ENCODE peak calls at places on chromosome 2, in seven cellular contexts. W is heart left ventricle; Y is OCI-LY7; I is transverse colon; T is fibroblast of lung; Q is cardiac muscle cell; F is CD4-positive, CD25-positive, alpha-beta regulatory T cell. K is an unnamed sample. For H3K4me1 and H3K9me3, the result is how much of the 10 kb centered on the place peaks cover.

GRCh38 chr2:176227874-176228273 is 39.4 kb downstream of the HOXD1 start:
- DNase-seq in W (no peak), T (no peak), Y (no peak), I (no peak), F (no peak), Q (no peak), K (no peak)

GRCh38 chr2:208042041-208042440 is 16.7 kb upstream of the PLEKHM3 start:
- DNase-seq in F (no peak), T (peak), W (no peak), Q (peak), Y (no peak), I (peak), K (no peak)

GRCh38 chr2:159706385-159706980 is 5.8 kb upstream of the MARCHF7 start:
- DNase-seq in T (peak), I (no peak), F (no peak), W (no peak), Q (peak), Y (no peak), K (no peak)

GRCh38 chr2:89000235-89000634 is 308.8 kb downstream of the RPIA start:
- DNase-seq in I (no peak), Y (no peak), F (no peak), Q (no peak), W (no peak), T (no peak), K (no peak)

GRCh38 chr2:189579585-189579984 is 1.0 kb downstream of the SLC40A1 start:
- DNase-seq in T (peak), F (no peak), Y (no peak), W (no peak), I (no peak), Q (peak), K (no peak)

GRCh38 chr2:58448065-58448507 is 207.0 kb upstream of the FANCL start:
- DNase-seq in T (peak), F (no peak), W (peak), Y (peak), I (peak), Q (peak), K (no peak)

GRCh38 chr2:24971300-24971549 is 530 bp downstream of the DNAJC27 start:
- DNase-seq in T (no peak), Q (no peak), I (no peak), Y (no peak), W (no peak), F (no peak), K (no peak)

GRCh38 chr2:158782616-158783015 is 12.5 kb upstream of the DAPL1 start:
- DNase-seq in F (no peak), Y (no peak), W (no peak), T (no peak), Q (no peak), I (no peak), K (no peak)

GRCh38 chr2:189015378-189015777 is 41.2 kb downstream of the COL3A1 start:
- DNase-seq in T (no peak), F (no peak), Y (no peak), Q (peak), W (no peak), I (no peak), K (no peak)

GRCh38 chr2:26631815-26632214 is 9.4 kb downstream of the CIB4 start:
- DNase-seq in Q (no peak), Y (no peak), F (no peak), T (no peak), W (no peak), I (no peak), K (no peak)

GRCh38 chr2:214127178-214127970 is 283.5 kb upstream of the VWC2L start:
- DNase-seq in T (peak), Y (no peak), Q (peak), W (no peak), I (no peak), F (no peak), K (no peak)

GRCh38 chr2:145254291-145254690 is 734.4 kb upstream of the ZEB2 start:
- DNase-seq in F (no peak), Y (no peak), I (no peak), W (no peak), Q (no peak), T (no peak), K (no peak)

GRCh38 chr2:96870631-96871255 is 863 bp upstream of the SEMA4C start:
- DNase-seq in Q (no peak), F (peak), W (no peak), I (peak), T (no peak), Y (no peak), K (peak)

GRCh38 chr2:16587629-16588028 is 78.0 kb downstream of the CYRIA start:
- DNase-seq in F (no peak), Y (no peak), T (no peak), W (no peak), Q (no peak), I (no peak), K (no peak)

GRCh38 chr2:207802650-207803049 is 32.9 kb upstream of the FZD5 start:
- DNase-seq in F (no peak), Q (no peak), W (no peak), Y (no peak), I (peak), T (no peak), K (no peak)

GRCh38 chr2:74648009-74648443 is at the start of gene M1AP:
- DNase-seq in T (no peak), Q (no peak), F (no peak), I (no peak), Y (no peak), W (no peak), K (no peak)

GRCh38 chr2:166158546-166158945 is 30.7 kb upstream of the SCN1A start:
- DNase-seq in I (no peak), T (peak), Y (no peak), Q (no peak), W (no peak), F (no peak), K (no peak)

GRCh38 chr2:127698553-127699355 is 2.5 kb upstream of the SFT2D3 start:
- DNase-seq in Q (no peak), Y (no peak), F (no peak), I (no peak), T (no peak), W (no peak), K (no peak)

GRCh38 chr2:183951636-183952035 is 646.7 kb upstream of the ZNF804A start:
- DNase-seq in I (no peak), F (no peak), T (peak), Q (no peak), W (no peak), Y (no peak), K (no peak)

DNA sequence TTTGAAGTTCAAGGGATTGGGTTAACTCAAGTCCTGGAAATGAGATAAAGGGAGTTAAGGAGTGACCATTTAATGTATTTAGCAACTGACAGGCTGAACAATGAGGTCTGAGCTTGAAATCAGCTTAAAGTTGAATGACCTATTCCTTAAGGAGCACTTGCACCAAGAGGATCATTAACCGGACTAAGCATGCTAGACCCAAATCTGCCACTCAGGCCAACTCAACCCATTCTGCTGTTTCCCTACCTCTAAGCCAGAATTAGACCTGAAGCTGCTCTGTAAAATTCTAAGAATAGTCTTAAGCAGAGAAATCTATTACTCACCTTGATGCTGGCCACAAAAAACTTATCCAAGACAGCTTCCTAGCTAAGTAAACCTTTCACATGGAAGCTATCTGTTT is 59.8 kb downstream of the SPRED2 start:
- DNase-seq in T (no peak), F (no peak), Q (no peak), Y (no peak), W (no peak), I (no peak), K (no peak)
- H3K27ac ChIP-seq in T (no peak), F (no peak), Q (no peak), Y (no peak), W (no peak), I (no peak), K (no peak)

DNA sequence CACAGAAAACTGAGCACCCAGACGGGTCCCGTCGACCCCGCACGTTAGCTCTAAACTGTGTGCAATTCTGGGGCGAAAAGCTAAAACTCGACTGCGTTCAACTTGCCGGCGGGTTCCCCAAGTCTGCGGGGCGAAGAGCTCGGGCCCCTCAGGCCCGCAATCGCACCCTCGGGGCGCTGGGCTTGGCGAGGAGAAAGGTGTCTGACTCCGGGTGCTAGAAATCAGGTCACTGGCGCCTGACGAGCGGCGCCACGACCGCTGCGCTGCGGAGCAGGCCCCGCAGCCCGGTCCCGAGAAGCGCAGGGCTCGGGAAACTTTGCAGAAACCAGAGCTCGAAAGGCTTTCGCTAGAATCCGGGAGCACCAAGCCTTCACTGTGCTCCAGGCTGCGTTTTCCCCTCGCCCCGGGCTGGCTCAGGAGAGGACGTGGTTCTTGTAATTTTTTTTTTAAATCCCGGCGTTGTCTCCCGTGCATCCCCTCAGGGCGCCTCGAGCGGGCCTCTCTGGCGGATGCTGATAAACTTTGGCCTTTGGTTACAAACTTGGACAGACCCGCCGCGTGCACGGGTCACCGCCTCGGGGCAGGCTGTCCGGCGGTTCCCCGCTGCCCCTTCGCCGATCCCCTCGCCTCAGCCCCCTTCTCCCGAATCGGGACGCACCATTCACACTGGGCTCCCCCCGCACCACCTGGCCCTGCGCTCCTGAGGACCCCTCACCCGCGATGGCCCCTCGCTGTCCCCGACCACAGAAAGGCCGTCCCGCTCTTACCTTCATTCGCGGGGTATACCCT is 519 bp downstream of the EPHA4 start:
- DNase-seq in Y (no peak), T (peak), W (peak), I (peak), F (peak), Q (peak), K (peak)
- H3K4me1 ChIP-seq in Y (under half), T (under half), W (under half), I (under half), F (under half), Q (under half), K (half or more)

DNA sequence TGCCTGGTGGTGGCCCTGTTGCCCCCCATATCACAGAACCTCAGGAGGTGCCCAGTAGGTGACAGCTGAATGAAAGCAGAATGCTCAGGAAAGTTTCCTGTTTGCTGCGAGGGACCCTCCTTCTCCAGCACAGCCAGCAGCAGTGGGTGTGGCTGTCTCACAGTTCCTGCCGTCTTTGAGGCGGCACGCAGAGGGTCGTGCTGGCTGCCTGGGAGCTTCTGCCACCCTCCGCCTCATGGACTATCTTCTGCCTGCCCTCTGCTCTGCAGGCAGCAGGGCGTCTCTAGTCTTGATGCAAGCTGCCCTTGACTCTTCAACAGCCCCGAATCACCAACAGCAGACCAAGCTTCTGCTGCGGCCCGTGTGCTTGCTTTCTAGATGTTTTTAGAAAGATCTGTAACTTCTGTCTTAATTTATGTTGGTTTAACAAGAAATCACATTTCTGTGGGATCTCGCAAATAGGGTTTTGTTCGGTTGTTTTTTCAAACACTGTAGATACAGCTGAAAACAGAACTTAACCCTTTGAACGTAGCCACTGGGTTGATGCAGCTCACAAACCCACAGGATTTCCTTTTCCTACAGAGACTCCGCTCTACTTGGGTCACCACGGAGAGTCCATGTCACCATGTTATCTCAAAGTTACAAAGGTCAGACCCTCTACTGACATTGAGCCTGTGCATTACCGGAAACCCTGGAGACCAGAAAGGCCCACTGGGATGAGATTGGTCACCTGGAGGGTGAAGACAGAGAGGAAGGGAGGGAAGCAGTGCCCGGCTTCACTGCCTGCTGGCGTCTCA is 144.9 kb downstream of the ACOXL start:
- DNase-seq in I (no peak), F (no peak), W (no peak), T (no peak), Y (no peak), Q (no peak), K (no peak)
- H3K9me3 ChIP-seq in I (under half), F (under half), W (under half), T (under half), Y (under half), Q (under half), K (under half)

GRCh38 chr2:236815746-236816145 is 246.1 kb downstream of the ACKR3 start:
- DNase-seq in Y (no peak), I (no peak), Q (no peak), T (no peak), F (no peak), W (no peak), K (no peak)

GRCh38 chr2:236816197-236817170 is 246.9 kb downstream of the ACKR3 start:
- DNase-seq in Y (no peak), Q (no peak), T (no peak), W (no peak), F (no peak), I (no peak), K (no peak)

GRCh38 chr2:236820763-236821344 is 251.2 kb downstream of the ACKR3 start:
- DNase-seq in Y (no peak), W (no peak), Q (no peak), I (no peak), T (no peak), F (no peak), K (no peak)

GRCh38 chr2:236818281-236819045 is 248.8 kb downstream of the ACKR3 start:
- DNase-seq in F (no peak), Q (no peak), I (no peak), Y (no peak), W (no peak), T (no peak), K (no peak)

GRCh38 chr2:236819275-236820002 is 249.8 kb downstream of the ACKR3 start:
- DNase-seq in T (no peak), Q (no peak), F (no peak), I (no peak), W (no peak), Y (no peak), K (no peak)
- H3K27ac ChIP-seq in T (no peak), Q (no peak), F (no peak), I (no peak), W (no peak), Y (no peak), K (no peak)

K was measured in sigmoid colon.